ENCODE peak calls at places on chromosomes 4 and X, in eight cellular contexts. A is HepG2; Y is HCT116; S is body of pancreas; T is lower lobe of right lung; H is CD8-positive, alpha-beta T cell; B is mesenchymal stem cell; N is CD4-positive, alpha-beta T cell. L is an unnamed sample.

GRCh38 chr4:123488916-123489315 is 92.3 kb downstream of the SPRY1 start:
- DNase-seq in T (no peak), H (no peak), A (peak), S (no peak), B (peak), Y (peak), N (no peak), L (no peak)

GRCh38 chr4:110733901-110734300 is 111.0 kb upstream of the PITX2 start:
- DNase-seq in S (no peak), A (no peak), Y (no peak), H (no peak), N (no peak), B (no peak), T (no peak), L (no peak)

GRCh38 chr4:5955201-5955821 is 62.4 kb upstream of the CRMP1 start:
- DNase-seq in B (no peak), Y (no peak), T (no peak), N (no peak), H (no peak), A (no peak), S (peak), L (no peak)

GRCh38 chr4:167428172-167428571 is 193.9 kb upstream of the SPOCK3 start:
- DNase-seq in A (no peak), B (no peak), T (no peak), S (peak), N (no peak), Y (peak), H (no peak), L (no peak)

GRCh38 chrX:11759461-11760311 is 1.6 kb downstream of the MSL3 start:
- DNase-seq in T (peak), A (peak), S (peak), N (peak), H (peak), B (peak), Y (peak), L (peak)

GRCh38 chrX:20459410-20460350 is 193.0 kb upstream of the RPS6KA3 start:
- DNase-seq in N (no peak), A (no peak), H (no peak), Y (no peak), B (no peak), T (no peak), S (no peak), L (no peak)

GRCh38 chr4:48853604-48854394 is 22.9 kb downstream of the OCIAD1 start:
- DNase-seq in B (no peak), T (no peak), N (no peak), Y (no peak), H (no peak), A (no peak), S (no peak), L (no peak)

GRCh38 chrX:53831662-53832635 is 145.4 kb upstream of the HUWE1 start:
- DNase-seq in B (peak), T (no peak), N (peak), Y (peak), H (peak), A (peak), S (peak), L (peak)

DNA sequence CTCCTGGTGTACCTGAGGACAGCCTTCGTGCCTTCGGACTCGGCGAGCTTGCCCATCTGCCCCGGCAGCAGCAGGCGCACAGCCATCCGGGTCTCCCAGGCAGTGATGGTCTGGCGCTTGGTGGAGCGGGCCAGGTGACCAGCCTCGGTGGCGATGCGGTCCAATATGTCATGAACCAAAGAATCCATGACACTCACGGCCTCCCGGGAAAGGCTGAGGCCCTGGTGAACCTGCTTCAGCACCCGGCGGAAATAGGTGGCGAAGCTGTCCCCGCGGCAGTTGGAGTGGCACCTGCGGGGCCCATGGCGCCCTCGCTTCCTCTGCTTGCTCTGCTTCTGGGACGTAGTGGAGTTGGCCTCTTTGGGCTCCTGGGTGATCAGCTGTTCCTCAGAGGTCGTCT is 350 bp downstream of the H2BW1 start:
- DNase-seq in T (no peak), B (no peak), A (no peak), S (no peak), N (no peak), H (no peak), Y (no peak), L (no peak)
- H3K27ac ChIP-seq in T (no peak), B (no peak), A (no peak), S (no peak), N (no peak), H (no peak), Y (no peak), L (no peak)

DNA sequence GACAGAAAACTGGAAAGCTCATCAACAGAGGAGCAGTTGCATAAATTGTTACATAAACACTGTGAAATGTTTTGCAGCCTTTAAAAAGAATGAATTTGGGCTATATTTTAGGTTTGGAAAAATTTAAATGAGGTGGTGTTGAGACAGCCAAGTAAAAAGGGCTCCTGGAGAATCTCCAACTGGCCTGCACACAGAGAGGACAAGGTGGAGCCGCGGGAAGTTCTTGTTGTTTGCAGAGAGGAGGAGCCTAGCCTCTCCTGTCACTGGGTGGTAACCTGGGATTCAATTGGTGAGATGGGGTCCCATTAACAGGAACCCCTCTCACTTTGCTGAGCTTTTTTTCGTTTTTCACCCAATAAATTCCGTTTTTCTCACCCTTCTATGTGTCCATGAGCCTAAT is 13.4 kb downstream of the GIMD1 start:
- DNase-seq in A (no peak), T (no peak), B (no peak), N (no peak), Y (no peak), H (no peak), S (peak), L (no peak)
- H3K27ac ChIP-seq in A (no peak), T (no peak), B (no peak), N (no peak), Y (no peak), H (no peak), S (no peak), L (no peak)

GRCh38 chrX:31297881-31298280 is 226.0 kb upstream of the FTHL17 start:
- DNase-seq in T (no peak), B (no peak), A (no peak), Y (no peak), S (no peak), N (no peak), H (no peak), L (no peak)
- H3K27ac ChIP-seq in T (no peak), B (no peak), A (no peak), Y (no peak), S (no peak), N (no peak), H (no peak), L (no peak)

GRCh38 chrX:136920001-136920400 is 39.5 kb upstream of the RBMX start:
- DNase-seq in H (no peak), A (no peak), S (no peak), B (no peak), N (no peak), Y (no peak), T (no peak), L (no peak)

DNA sequence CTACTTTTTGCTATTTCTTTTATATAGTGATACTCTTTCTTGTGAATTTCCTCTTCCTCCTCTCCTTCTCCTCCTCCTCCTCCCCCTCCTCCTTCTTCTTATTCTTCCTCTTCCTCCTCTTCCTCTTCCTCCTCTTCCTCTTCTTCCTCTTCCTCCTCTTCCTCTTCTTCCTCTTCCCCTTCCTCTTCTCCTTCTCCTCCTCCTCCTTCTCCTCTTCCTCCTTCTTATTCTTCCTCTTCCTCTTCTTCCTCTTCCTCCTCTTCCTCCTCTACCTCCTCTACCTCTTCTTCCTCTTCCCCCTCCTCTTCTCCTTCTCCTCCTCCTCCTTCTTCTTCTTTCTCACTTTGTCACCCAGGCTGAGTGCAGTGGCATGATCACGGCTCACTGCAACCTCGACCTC is 36.3 kb upstream of the RBMX start:
- DNase-seq in Y (no peak), H (no peak), S (no peak), N (no peak), B (no peak), A (no peak), T (no peak), L (no peak)
- H3K27ac ChIP-seq in Y (no peak), H (no peak), S (no peak), N (no peak), B (no peak), A (no peak), T (no peak), L (no peak)

GRCh38 chr4:13657016-13657415 is 29.5 kb upstream of the BOD1L1 start:
- DNase-seq in N (no peak), S (no peak), T (no peak), B (no peak), H (no peak), Y (no peak), A (no peak), L (no peak)
- H3K27ac ChIP-seq in N (no peak), S (no peak), T (no peak), B (peak), H (no peak), Y (no peak), A (no peak), L (no peak)

DNA sequence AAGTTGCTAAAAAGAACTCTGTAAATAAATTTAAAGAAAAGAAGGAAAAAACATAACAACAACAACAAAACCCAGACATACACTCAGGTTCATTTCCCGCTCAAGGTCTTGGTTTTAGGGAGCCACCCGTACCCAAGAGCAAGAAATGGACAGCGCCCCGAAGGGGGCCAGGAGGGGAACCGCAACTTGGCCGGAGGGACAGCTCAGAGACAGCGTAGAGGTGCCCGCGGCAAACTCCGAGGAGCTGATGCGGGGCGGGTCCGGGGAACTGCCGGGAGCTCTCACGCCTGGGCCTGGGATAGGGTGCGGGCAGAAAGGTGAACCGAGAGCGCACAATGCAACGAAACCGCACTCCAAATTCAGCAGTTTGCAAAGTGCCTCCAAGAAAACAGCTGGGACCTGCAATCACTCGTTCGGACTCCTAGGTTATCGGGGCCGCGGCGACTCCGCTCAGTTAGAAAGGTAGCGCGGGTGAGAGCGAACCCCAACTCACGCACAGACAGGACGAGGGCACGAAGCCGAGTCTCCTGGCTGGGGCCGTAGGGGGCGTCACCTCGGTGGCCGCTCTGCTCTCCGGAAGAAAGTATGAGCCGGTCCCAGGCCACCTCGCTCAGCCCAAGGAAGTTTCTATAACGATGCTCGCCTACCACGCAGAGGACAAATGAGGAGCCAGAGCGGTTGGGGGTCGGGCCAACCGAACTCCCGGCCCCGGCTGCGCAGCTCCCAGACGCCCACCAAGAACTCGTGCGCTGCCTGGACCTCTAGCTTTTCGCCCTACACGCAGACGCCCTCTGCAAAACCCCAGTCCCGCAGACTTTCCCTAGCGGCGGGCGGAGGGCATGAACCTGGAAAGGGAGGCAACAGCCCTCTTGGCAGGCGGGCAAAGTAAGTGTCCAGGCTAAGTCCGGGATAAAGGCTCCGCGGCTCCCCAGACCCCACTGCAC is 1.4 kb downstream of the NDNF start:
- DNase-seq in Y (no peak), T (peak), N (peak), H (no peak), A (no peak), S (peak), B (peak), L (no peak)
- H3K27ac ChIP-seq in Y (no peak), T (peak), N (no peak), H (no peak), A (no peak), S (no peak), B (no peak), L (no peak)

DNA sequence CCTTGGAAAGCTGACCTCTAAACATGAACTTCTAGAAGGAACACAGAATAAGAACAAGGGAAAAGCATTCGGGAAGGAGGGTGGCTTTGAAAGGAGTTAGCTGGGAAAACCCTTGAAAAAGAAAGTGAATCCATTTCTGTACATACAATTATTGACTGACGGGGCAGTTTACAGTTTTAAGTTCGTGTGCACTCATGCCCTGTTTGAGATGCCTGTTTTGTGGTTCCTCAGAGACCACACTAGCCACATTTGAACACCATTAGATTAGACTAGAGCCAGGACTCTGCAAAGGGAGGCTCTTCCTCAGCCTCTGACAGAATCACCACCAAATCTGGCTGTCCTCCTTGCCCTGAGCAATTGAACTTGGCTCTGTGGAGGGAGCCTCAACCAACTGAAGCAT is 158.3 kb downstream of the PALLD start:
- DNase-seq in T (no peak), A (no peak), Y (no peak), S (no peak), B (no peak), H (no peak), N (no peak), L (no peak)
- H3K27ac ChIP-seq in T (no peak), A (no peak), Y (peak), S (no peak), B (no peak), H (no peak), N (no peak), L (no peak)

GRCh38 chr4:139461022-139461421 is 7.1 kb downstream of the RAB33B start:
- DNase-seq in N (no peak), S (no peak), B (no peak), A (no peak), H (no peak), Y (no peak), T (no peak), L (no peak)
- H3K27ac ChIP-seq in N (no peak), S (no peak), B (no peak), A (no peak), H (no peak), Y (no peak), T (no peak), L (no peak)

DNA sequence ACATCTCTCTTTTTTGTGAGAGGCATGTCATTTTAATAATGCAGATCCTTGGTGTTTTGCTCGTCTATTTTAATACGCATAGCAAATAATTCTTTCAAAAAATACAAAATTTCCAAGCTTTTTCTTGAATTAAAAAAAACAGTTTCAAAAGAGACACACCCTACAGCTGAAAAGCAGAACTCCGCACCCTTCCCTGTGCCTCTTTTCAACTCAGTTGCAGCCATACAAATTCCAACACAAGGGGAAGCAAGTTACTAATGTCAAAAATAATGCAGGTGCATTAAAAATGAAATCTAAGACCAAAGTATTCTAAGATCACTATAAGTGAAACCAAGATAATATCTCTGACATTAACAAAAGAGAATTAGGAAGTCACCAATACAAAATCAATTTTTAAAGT is 66.6 kb downstream of the NR3C2 start:
- DNase-seq in B (no peak), T (no peak), S (no peak), N (no peak), A (no peak), Y (no peak), H (no peak), L (no peak)
- H3K27ac ChIP-seq in B (no peak), T (no peak), S (no peak), N (no peak), A (peak), Y (no peak), H (peak), L (peak)

GRCh38 chrX:123764967-123765871 is 32.4 kb upstream of the THOC2 start:
- DNase-seq in A (no peak), B (peak), S (peak), H (peak), N (peak), T (peak), Y (peak), L (peak)
- H3K27ac ChIP-seq in A (no peak), B (peak), S (peak), H (no peak), N (no peak), T (peak), Y (peak), L (no peak)